ENCODE peak calls at places on chromosomes 7 and 10, in ten cellular contexts. Z is AG10803; H is left ventricle myocardium inferior; I is heart right ventricle; C is activated CD8-positive, alpha-beta T cell treated with anti-CD3 and anti-CD28 coated beads for 36 hours; J is heart left ventricle; X is Calu3; R is astrocyte of the spinal cord; P is mucosa of descending colon; L is body of pancreas. Y is an unnamed sample.

GRCh38 chr10:124744047-124744687 is at the start of gene FAM53B:
- DNase-seq in Z (peak; percentile 76), H (peak; percentile 89), I (peak; percentile 81), C (peak; percentile 80), J (peak; percentile 88), X (peak; percentile 82), R (peak; percentile 70), P (peak; percentile 89), L (peak; percentile 83), Y (peak; percentile 59)

GRCh38 chr7:115127399-115128021 is 205.6 kb downstream of the MDFIC start:
- DNase-seq in Z (no peak), H (no peak), I (no peak), C (no peak), J (no peak), X (no peak), R (no peak), P (no peak), L (no peak), Y (no peak)

GRCh38 chr7:86629-87028 is 105.7 kb upstream of the FAM20C start:
- DNase-seq in Z (no peak), H (no peak), I (no peak), C (no peak), J (no peak), X (no peak), R (no peak), P (no peak), L (no peak), Y (no peak)

GRCh38 chr10:62996925-62997324 is 136.2 kb upstream of the NRBF2 start:
- DNase-seq in Z (no peak), H (peak; percentile 15), I (peak; percentile 5), C (no peak), J (no peak), X (no peak), R (no peak), P (no peak), L (peak; percentile 50), Y (no peak)

GRCh38 chr10:70753841-70754621 is 31.1 kb downstream of the TBATA start:
- DNase-seq in Z (peak; percentile 72), H (no peak), I (no peak), C (no peak), J (no peak), X (no peak), R (peak; percentile 24), P (no peak), L (no peak), Y (no peak)

GRCh38 chr7:117047496-117047895 is 94.2 kb downstream of the ST7 start:
- DNase-seq in Z (peak; percentile 31), H (no peak), I (no peak), C (no peak), J (no peak), X (no peak), R (no peak), P (no peak), L (no peak), Y (no peak)

GRCh38 chr10:87842220-87842641 is 21.1 kb downstream of the KLLN start:
- DNase-seq in Z (peak; percentile 3), H (no peak), I (no peak), C (no peak), J (no peak), X (peak; percentile 65), R (no peak), P (peak; percentile 52), L (peak; percentile 43), Y (peak; percentile 46)

GRCh38 chr7:92836489-92837213 is at the start of gene CDK6:
- DNase-seq in Z (peak; percentile 68), H (peak; percentile 64), I (peak; percentile 60), C (peak; percentile 83), J (peak; percentile 76), X (peak; percentile 73), R (peak; percentile 73), P (peak; percentile 86), L (peak; percentile 69), Y (peak; percentile 51)

GRCh38 chr10:89414879-89415821 is 782 bp downstream of the IFIT5 start:
- DNase-seq in Z (peak; percentile 48), H (peak; percentile 40), I (peak; percentile 47), C (peak; percentile 40), J (peak; percentile 48), X (peak; percentile 22), R (peak; percentile 43), P (peak; percentile 65), L (peak; percentile 55), Y (peak; percentile 27)

GRCh38 chr7:340200-340937 is 50.4 kb downstream of the FOXL3 start:
- DNase-seq in Z (no peak), H (no peak), I (no peak), C (no peak), J (no peak), X (no peak), R (no peak), P (peak; percentile 50), L (peak; percentile 40), Y (no peak)

GRCh38 chr7:28957064-28957821 is 887 bp downstream of the TRIL start:
- DNase-seq in Z (no peak), H (peak; percentile 29), I (no peak), C (peak; percentile 17), J (peak; percentile 30), X (no peak), R (peak; percentile 8), P (peak; percentile 63), L (no peak), Y (no peak)

GRCh38 chr7:18708204-18708603 is 212.7 kb downstream of the HDAC9 start:
- DNase-seq in Z (no peak), H (no peak), I (no peak), C (no peak), J (no peak), X (no peak), R (no peak), P (no peak), L (no peak), Y (no peak)

GRCh38 chr7:18703743-18704142 is 208.2 kb downstream of the HDAC9 start:
- DNase-seq in Z (no peak), H (no peak), I (no peak), C (no peak), J (no peak), X (no peak), R (no peak), P (no peak), L (no peak), Y (no peak)

GRCh38 chr7:18702071-18702829 is 206.7 kb downstream of the HDAC9 start:
- DNase-seq in Z (no peak), H (no peak), I (no peak), C (no peak), J (no peak), X (no peak), R (no peak), P (no peak), L (no peak), Y (no peak)

DNA sequence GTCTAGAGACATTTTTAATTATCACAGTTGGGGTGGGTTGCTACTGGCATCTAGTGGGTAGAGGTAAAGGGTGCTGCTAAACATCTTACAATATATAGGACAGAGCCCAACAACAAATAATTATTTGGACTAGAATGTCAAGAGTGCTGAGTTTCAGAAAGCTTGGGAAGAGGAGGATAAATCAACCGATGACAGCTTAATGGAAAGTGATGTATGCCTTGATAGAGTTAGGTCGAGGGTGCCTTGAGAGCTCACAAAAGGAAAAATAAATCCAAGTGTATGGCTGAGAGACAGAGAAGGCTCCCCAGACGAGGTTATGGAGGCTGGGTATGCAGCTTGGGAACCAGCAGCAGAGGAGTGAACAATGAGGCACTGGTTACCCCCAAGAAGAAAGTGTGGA is 211.1 kb downstream of the HDAC9 start:
- DNase-seq in Z (no peak), H (no peak), I (no peak), C (no peak), J (no peak), X (no peak), R (no peak), P (no peak), L (no peak), Y (no peak)
- TF ChIP-seq CTCF in Z (no peak), H (no peak), I (no peak), C (no peak), J (no peak), X (no peak), R (no peak), P (no peak), L (no peak), Y (no peak)

GRCh38 chr10:116120688-116121087 is 152.3 kb downstream of the GFRA1 start:
- DNase-seq in Z (no peak), H (no peak), I (no peak), C (peak; percentile 8), J (no peak), X (no peak), R (no peak), P (no peak), L (no peak), Y (no peak)
- TF ChIP-seq CTCF in Z (no peak), H (no peak), I (no peak), C (peak; percentile 37), J (no peak), X (no peak), R (peak; percentile 31), P (no peak), L (no peak), Y (peak; percentile 65)

DNA sequence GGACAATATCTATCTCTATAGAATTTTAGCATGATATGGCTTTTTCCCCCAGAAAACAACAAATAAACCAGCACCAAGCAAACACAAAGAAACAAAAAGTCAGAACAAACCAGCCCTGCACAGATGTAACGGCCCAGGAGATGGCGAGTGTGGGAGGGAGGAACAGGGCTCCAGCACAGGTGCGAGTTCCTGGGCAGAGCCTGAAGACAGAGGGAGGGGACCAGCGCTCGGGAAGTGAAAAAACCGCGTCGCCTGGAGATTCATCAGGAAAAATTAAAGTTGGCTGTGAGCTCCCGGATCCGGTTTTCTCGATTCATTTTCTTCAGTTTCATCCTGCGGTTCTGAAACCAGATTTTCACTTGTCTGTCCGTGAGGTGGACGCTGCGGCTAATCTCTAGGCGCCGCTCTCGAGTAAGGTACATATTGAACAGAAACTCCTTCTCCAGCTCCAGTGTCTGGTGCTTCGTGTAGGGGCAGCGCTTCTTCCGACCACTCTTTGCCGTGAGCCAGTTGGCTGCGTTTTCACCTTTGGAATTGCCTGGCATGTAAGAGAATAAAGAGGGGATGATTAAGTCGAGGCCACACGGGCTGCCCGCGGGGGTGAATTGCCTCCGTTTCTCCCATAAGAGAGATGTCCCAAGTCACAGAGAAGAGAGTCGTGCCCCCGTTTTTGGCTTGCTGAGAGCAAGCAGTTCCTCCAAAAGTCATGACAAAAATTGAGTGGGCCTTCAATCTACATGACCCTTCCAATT is 2.3 kb downstream of the HOXA10 start:
- DNase-seq in Z (no peak), H (peak; percentile 5), I (no peak), C (no peak), J (no peak), X (no peak), R (no peak), P (peak; percentile 53), L (peak; percentile 14), Y (no peak)
- TF ChIP-seq CTCF in Z (no peak), H (no peak), I (no peak), C (no peak), J (no peak), X (no peak), R (no peak), P (no peak), L (no peak), Y (no peak)

DNA sequence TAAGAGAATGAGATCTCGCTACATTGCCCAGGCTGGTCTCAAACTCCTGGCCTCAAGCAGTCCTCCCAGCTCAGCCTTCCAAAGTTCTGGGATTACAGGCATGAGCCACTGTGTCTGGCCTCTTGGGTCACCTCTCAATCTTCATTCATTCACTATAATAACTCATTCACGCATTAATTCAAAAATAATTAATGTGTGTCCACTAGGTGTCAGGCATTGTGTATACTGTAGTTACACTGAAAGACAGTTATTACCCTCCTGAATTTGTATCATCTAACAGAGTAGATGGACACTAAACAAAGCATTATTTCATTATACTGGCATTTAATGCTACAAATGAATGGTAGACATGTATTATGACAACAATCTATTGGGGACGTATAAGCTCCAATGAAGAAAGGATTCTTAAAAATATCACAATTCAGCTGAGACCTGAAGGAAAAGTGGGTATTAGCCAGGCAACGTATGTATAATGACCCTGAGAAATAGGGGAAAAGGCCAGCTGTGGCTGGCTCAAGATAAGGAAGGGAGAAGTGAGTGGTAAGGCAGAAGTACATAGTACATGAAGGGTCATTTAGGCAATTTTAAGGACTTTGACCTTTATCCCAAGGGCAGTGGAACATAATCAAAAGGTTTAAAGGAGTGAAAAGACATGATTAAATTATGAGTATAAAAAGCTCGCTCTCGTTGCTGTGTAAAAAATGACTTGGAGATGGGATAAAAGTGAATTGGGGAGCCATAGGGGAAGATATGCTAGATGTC is 150.7 kb downstream of the BTAF1 start:
- DNase-seq in Z (no peak), H (no peak), I (no peak), C (no peak), J (no peak), X (no peak), R (no peak), P (no peak), L (no peak), Y (peak; percentile 20)
- TF ChIP-seq CTCF in Z (peak; percentile 21), H (peak; percentile 33), I (peak; percentile 26), C (peak; percentile 30), J (peak; percentile 18), X (no peak), R (no peak), P (no peak), L (peak; percentile 21), Y (peak; percentile 64)